ENCODE peak calls at places on chromosome 22, in nine cellular contexts. S, O, V, X, Y, W, U, A and D are unnamed samples.

GRCh38 chr22:49586244-49586748 is 241.4 kb downstream of the BRD1 start:
- DNase-seq in S (peak), O (no peak), V (peak), X (no peak), Y (no peak), W (no peak), U (no peak), A (no peak), D (no peak)

GRCh38 chr22:49660794-49661781 is 166.6 kb downstream of the BRD1 start:
- DNase-seq in S (peak), O (no peak), V (no peak), X (no peak), Y (no peak), W (no peak), U (no peak), A (no peak), D (no peak)

GRCh38 chr22:44097263-44098020 is 73.3 kb downstream of the PARVB start:
- DNase-seq in S (peak), O (no peak), V (no peak), X (no peak), Y (no peak), W (no peak), U (no peak), A (no peak), D (no peak)

GRCh38 chr22:48940266-48940987 is 887.2 kb downstream of the BRD1 start:
- DNase-seq in S (no peak), O (no peak), V (no peak), X (no peak), Y (peak), W (no peak), U (no peak), A (no peak), D (no peak)

GRCh38 chr22:28855355-28856094 is 27.8 kb upstream of the ZNRF3 start:
- DNase-seq in S (no peak), O (peak), V (peak), X (peak), Y (peak), W (peak), U (peak), A (no peak), D (no peak)

GRCh38 chr22:37544955-37545702 is 15.2 kb upstream of the CDC42EP1 start:
- DNase-seq in S (peak), O (peak), V (peak), X (peak), Y (peak), W (peak), U (peak), A (peak), D (no peak)

GRCh38 chr22:24807284-24807950 is 1.4 kb downstream of the SGSM1 start:
- DNase-seq in S (no peak), O (no peak), V (no peak), X (no peak), Y (no peak), W (no peak), U (no peak), A (peak), D (no peak)

GRCh38 chr22:49247194-49247924 is 580.3 kb downstream of the BRD1 start:
- DNase-seq in S (no peak), O (no peak), V (no peak), X (no peak), Y (no peak), W (no peak), U (no peak), A (no peak), D (no peak)

GRCh38 chr22:23753371-23753770 is 854 bp downstream of the VPREB3 start:
- DNase-seq in S (no peak), O (no peak), V (no peak), X (no peak), Y (no peak), W (no peak), U (no peak), A (no peak), D (no peak)

GRCh38 chr22:48045369-48045768 is 1282.9 kb downstream of the TBC1D22A start:
- DNase-seq in S (no peak), O (no peak), V (no peak), X (no peak), Y (no peak), W (no peak), U (no peak), A (no peak), D (no peak)

GRCh38 chr22:49448546-49448945 is 379.1 kb downstream of the BRD1 start:
- DNase-seq in S (no peak), O (no peak), V (no peak), X (no peak), Y (no peak), W (no peak), U (no peak), A (no peak), D (no peak)

GRCh38 chr22:22244337-22245250 is at the start of gene VPREB1:
- DNase-seq in S (no peak), O (no peak), V (no peak), X (no peak), Y (no peak), W (no peak), U (no peak), A (no peak), D (no peak)

GRCh38 chr22:34476762-34477161 is 556.5 kb upstream of the LARGE1 start:
- DNase-seq in S (no peak), O (no peak), V (no peak), X (no peak), Y (no peak), W (no peak), U (no peak), A (no peak), D (no peak)